ENCODE peak calls at places on chromosome 11, in seven cellular contexts. Q is EL, K is GM12865, M is hypothalamus, X is thoracic aorta, A is PC-3, W is cardiac fibroblast. G is an unnamed sample.

GRCh38 chr11:129366737-129367597 is 8.7 kb upstream of the BARX2 start:
- DNase-seq in K (no peak), Q (no peak), W (no peak), A (peak), M (no peak), X (no peak), G (peak)

GRCh38 chr11:57978686-57979531 is 44.8 kb upstream of the OR9Q1 start:
- DNase-seq in Q (no peak), X (no peak), M (no peak), A (no peak), W (no peak), K (no peak), G (no peak)

GRCh38 chr11:73297702-73298101 is 10.4 kb upstream of the ARHGEF17 start:
- DNase-seq in X (no peak), M (no peak), K (no peak), A (no peak), W (no peak), Q (no peak), G (no peak)

GRCh38 chr11:118530180-118530682 is 761 bp upstream of the TMEM25 start:
- DNase-seq in K (no peak), Q (peak), M (no peak), A (peak), X (no peak), W (no peak), G (peak)

GRCh38 chr11:47149781-47150180 is 26.9 kb downstream of the ARFGAP2 start:
- DNase-seq in Q (no peak), A (no peak), K (no peak), W (peak), M (no peak), X (no peak), G (no peak)

GRCh38 chr11:34468209-34468841 is 29.6 kb downstream of the CAT start:
- DNase-seq in X (no peak), K (peak), W (peak), Q (peak), A (peak), M (no peak), G (peak)

GRCh38 chr11:3994030-3994640 is 100.5 kb upstream of the RRM1 start:
- DNase-seq in X (no peak), K (no peak), Q (peak), W (no peak), A (peak), M (no peak), G (peak)

GRCh38 chr11:128908391-128909246 is 17.5 kb downstream of the KCNJ5 start:
- DNase-seq in W (peak), Q (peak), M (no peak), A (peak), K (no peak), X (peak), G (no peak)

GRCh38 chr11:44952082-44952481 is 1.4 kb upstream of the TP53I11 start:
- DNase-seq in W (no peak), M (no peak), X (no peak), A (no peak), Q (no peak), K (no peak), G (no peak)

GRCh38 chr11:123145220-123145619 is 49.8 kb downstream of the CLMP start:
- DNase-seq in W (peak), X (peak), M (no peak), A (peak), Q (peak), K (no peak), G (no peak)

GRCh38 chr11:124115782-124116616 is 749 bp downstream of the VWA5A start:
- DNase-seq in Q (no peak), A (no peak), X (no peak), M (no peak), K (no peak), W (peak), G (no peak)

GRCh38 chr11:1546077-1546535 is 26.0 kb downstream of the DUSP8 start:
- DNase-seq in K (no peak), A (no peak), X (no peak), W (no peak), Q (no peak), M (no peak), G (no peak)

G was measured in A673.